ENCODE peak calls at places on chromosomes 5 and 9, in five cellular contexts. X is mesenchymal stem cell, H is H9, B is trophoblast cell, U is H1. I is an unnamed sample.

GRCh38 chr5:120615967-120616645 is 152.0 kb downstream of the PRR16 start:
- DNase-seq in X (peak), H (no peak), B (peak), U (no peak), I (no peak)

GRCh38 chr9:125106285-125106893 is 36.9 kb downstream of the SCAI start:
- DNase-seq in X (no peak), H (no peak), B (no peak), U (no peak), I (no peak)

GRCh38 chr5:97107266-97107665 is 35.1 kb downstream of the LIX1 start:
- DNase-seq in X (no peak), H (no peak), B (no peak), U (no peak), I (no peak)

GRCh38 chr5:126373621-126374416 is 49.4 kb upstream of the GRAMD2B start:
- DNase-seq in X (peak), H (no peak), B (peak), U (no peak), I (no peak)

GRCh38 chr5:35009059-35009458 is 38.7 kb downstream of the AGXT2 start:
- DNase-seq in X (peak), H (no peak), B (no peak), U (no peak), I (no peak)

GRCh38 chr5:94793113-94793815 is 174.8 kb downstream of the SLF1 start:
- DNase-seq in X (peak), H (no peak), B (no peak), U (no peak), I (no peak)

GRCh38 chr9:73437758-73438157 is 286.1 kb downstream of the ANXA1 start:
- DNase-seq in X (peak), H (no peak), B (no peak), U (no peak), I (no peak)

GRCh38 chr9:89274838-89275237 is 36.2 kb upstream of the CKS2 start:
- DNase-seq in X (peak), H (no peak), B (no peak), U (no peak), I (no peak)

GRCh38 chr5:62143268-62144229 is 162.5 kb upstream of the KIF2A start:
- DNase-seq in X (peak), H (no peak), B (peak), U (no peak), I (peak)

GRCh38 chr9:89714316-89714715 is 109.5 kb downstream of the GADD45G start:
- DNase-seq in X (peak), H (no peak), B (no peak), U (no peak), I (no peak)

GRCh38 chr5:164809831-164810230 is 1304.4 kb downstream of the MAT2B start:
- DNase-seq in X (peak), H (no peak), B (no peak), U (no peak), I (no peak)

GRCh38 chr9:134500931-134501265 is 140.7 kb upstream of the COL5A1 start:
- DNase-seq in X (no peak), H (no peak), B (no peak), U (no peak), I (no peak)

GRCh38 chr5:60594715-60595114 is 105.3 kb downstream of the DEPDC1B start:
- DNase-seq in X (no peak), H (no peak), B (no peak), U (no peak), I (no peak)

GRCh38 chr5:149760700-149761187 is 30.6 kb downstream of the PPARGC1B start:
- DNase-seq in X (no peak), H (no peak), B (peak), U (no peak), I (no peak)

GRCh38 chr5:122316652-122317051 is 4.6 kb downstream of the SNCAIP start:
- DNase-seq in X (no peak), H (no peak), B (no peak), U (no peak), I (no peak)

GRCh38 chr9:99593621-99594020 is 228.1 kb upstream of the NR4A3 start:
- DNase-seq in X (no peak), H (no peak), B (peak), U (no peak), I (no peak)

GRCh38 chr9:98229620-98230019 is 25.8 kb downstream of the TBC1D2 start:
- DNase-seq in X (no peak), H (no peak), B (no peak), U (no peak), I (no peak)

GRCh38 chr5:1727571-1727970 is 72.1 kb downstream of the MRPL36 start:
- DNase-seq in X (no peak), H (peak), B (no peak), U (no peak), I (no peak)

GRCh38 chr5:1725641-1726468 is 73.8 kb downstream of the MRPL36 start:
- DNase-seq in X (no peak), H (peak), B (no peak), U (no peak), I (peak)

GRCh38 chr5:1724822-1725602 is 74.6 kb downstream of the MRPL36 start:
- DNase-seq in X (peak), H (peak), B (no peak), U (no peak), I (no peak)

GRCh38 chr5:1726956-1727355 is 72.7 kb downstream of the MRPL36 start:
- DNase-seq in X (no peak), H (peak), B (no peak), U (no peak), I (no peak)

DNA sequence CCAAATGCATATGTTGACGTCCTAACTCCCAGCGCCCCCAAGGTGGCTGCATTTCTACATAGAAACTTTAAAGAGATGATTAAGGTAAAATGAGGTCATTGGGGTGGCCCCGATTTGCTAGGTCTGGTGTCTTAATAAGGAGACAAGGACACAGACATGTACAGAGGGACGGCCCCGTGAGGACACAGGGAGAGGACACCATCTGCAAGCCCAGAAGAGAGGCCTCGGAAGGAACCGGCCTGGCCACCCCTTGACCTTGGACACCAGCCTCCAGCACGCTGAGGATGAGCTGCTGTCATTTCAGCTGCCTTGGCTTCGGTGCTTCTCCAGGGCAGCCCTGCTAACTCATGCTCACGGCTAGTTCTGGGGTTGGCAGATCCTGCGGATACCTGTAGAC is 73.2 kb downstream of the MRPL36 start:
- DNase-seq in X (no peak), H (peak), B (no peak), U (no peak), I (no peak)
- H2BK12ac ChIP-seq in X (no peak), H (no peak), B (no peak), U (peak), I (no peak)

DNA sequence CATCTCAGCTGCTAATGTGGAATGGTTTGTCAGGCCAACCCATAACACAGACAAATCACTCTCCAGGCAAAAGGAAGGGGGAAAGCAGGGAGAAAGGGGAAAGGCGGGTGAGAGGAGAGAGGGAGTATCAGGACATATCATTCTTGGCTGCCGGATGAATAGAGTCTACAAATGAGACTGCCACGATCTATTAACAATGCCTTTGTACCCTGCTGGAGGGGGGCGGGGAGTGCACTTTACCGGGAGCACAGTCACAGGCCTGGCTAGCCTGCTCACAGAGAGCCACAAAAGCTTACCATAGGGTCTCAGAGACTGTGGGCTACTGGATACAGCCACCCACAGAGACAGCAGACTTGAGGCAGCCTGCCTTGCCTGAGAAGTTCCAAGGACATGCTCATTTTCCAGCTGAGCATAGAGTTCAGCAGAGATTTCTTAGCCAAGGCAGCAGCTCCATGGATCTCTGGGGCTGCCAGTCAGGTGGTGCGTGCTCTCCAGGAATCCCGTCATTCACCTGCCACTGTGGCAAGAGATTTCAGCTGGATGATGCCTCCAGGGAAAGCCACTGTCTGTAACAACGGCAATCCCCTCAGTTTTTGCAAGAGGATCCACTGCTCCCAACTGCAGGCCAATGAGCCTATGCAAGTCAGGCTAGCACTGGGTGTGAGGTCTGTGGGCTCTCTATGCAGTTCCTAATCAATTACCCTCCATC is 217.8 kb upstream of the PANK3 start:
- DNase-seq in X (no peak), H (no peak), B (no peak), U (no peak), I (no peak)
- H2BK12ac ChIP-seq in X (no peak), H (no peak), B (no peak), U (no peak), I (no peak)

DNA sequence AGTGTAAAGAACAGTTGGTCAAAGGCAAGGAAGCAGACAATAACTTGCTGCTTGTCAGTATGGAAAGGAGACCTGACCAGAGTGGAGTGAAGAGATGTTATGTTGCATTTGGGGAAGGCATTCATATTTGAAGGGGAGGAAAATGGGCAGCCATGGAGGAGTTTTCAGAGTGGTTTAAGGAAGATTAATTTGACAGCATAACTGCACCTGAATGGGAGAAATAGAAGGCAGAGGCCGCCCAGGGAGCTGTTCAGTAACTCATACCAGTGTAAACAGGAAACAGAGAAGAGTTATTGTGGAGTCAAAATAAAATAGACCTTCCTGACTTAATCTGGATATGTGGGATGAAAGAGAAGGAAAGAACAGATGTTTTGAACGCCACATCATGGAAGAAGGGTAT is 13.3 kb downstream of the SLC44A1 start:
- DNase-seq in X (peak), H (no peak), B (no peak), U (no peak), I (no peak)
- H2BK12ac ChIP-seq in X (peak), H (peak), B (no peak), U (no peak), I (no peak)

GRCh38 chr5:30605693-30606268 is 587.7 kb upstream of the CDH6 start:
- DNase-seq in X (no peak), H (no peak), B (no peak), U (no peak), I (no peak)

GRCh38 chr5:30604648-30605262 is 588.7 kb upstream of the CDH6 start:
- DNase-seq in X (no peak), H (no peak), B (no peak), U (no peak), I (no peak)

DNA sequence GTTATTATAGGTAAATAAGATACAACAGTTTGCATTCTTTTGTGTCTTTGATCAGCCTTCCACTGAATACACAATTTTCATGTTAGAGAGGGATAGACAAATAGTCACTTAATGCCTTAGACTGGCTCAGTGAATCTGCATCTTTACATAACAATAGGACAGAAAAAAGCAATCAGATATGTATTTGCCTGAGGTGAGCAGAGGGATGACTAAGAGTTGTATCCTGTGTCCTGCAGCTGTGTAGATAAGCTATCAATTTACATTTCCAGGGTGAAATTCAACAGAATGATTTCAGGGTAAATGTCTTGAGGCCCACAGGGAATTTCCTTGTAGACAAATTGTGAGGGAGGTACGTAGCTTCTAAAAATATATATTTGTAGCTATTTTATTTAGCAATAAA is 586.2 kb upstream of the CDH6 start:
- DNase-seq in X (no peak), H (no peak), B (no peak), U (no peak), I (no peak)
- H2BK12ac ChIP-seq in X (no peak), H (no peak), B (no peak), U (no peak), I (no peak)

GRCh38 chr9:95087659-95088242 is 229.8 kb downstream of the FANCC start:
- DNase-seq in X (no peak), H (no peak), B (no peak), U (no peak), I (no peak)
- H2BK12ac ChIP-seq in X (no peak), H (no peak), B (no peak), U (no peak), I (no peak)

GRCh38 chr5:10533218-10533617 is 30.7 kb upstream of the ANKRD33B start:
- DNase-seq in X (no peak), H (peak), B (no peak), U (no peak), I (no peak)
- H2BK12ac ChIP-seq in X (no peak), H (no peak), B (no peak), U (no peak), I (no peak)